ENCODE peak calls at places on chromosomes 7 and 10, in nine cellular contexts. G, X, C, A, F, Z, H, J and O are unnamed samples.

GRCh38 chr10:63588436-63589180 is 67.4 kb downstream of the REEP3 start:
- DNase-seq in H (no peak), F (no peak), J (no peak), C (no peak), X (peak), A (no peak), Z (no peak), G (no peak), O (no peak)

GRCh38 chr10:50552771-50553535 is 70.8 kb downstream of the SGMS1 start:
- DNase-seq in F (no peak), X (peak), A (no peak), Z (no peak), G (no peak), J (no peak), H (peak), C (no peak), O (no peak)

GRCh38 chr10:127044191-127044590 is 139.0 kb downstream of the DOCK1 start:
- DNase-seq in H (no peak), J (no peak), F (no peak), G (no peak), Z (no peak), C (no peak), A (no peak), X (no peak), O (no peak)

GRCh38 chr7:154910977-154911376 is 91.9 kb downstream of the PAXIP1 start:
- DNase-seq in C (no peak), A (no peak), G (no peak), X (no peak), J (no peak), H (no peak), F (peak), Z (no peak), O (no peak)

GRCh38 chr7:44748948-44749731 is 493 bp downstream of the ZMIZ2 start:
- DNase-seq in J (no peak), A (peak), F (no peak), Z (no peak), C (no peak), G (peak), X (no peak), H (peak), O (no peak)

GRCh38 chr7:140640727-140641531 is at the start of gene DENND2A:
- DNase-seq in Z (no peak), J (peak), X (peak), A (peak), F (peak), C (peak), H (peak), G (no peak), O (peak)

GRCh38 chr7:128886391-128887168 is 23.9 kb downstream of the ATP6V1F start:
- DNase-seq in G (no peak), C (no peak), F (peak), J (no peak), Z (no peak), X (no peak), H (no peak), A (no peak), O (no peak)

GRCh38 chr10:73889014-73889413 is 14.7 kb upstream of the CAMK2G start:
- DNase-seq in F (peak), H (no peak), X (peak), A (no peak), G (peak), C (peak), Z (no peak), J (peak), O (peak)

GRCh38 chr10:74071151-74071550 is 73.2 kb downstream of the VCL start:
- DNase-seq in C (no peak), H (peak), F (no peak), Z (no peak), A (no peak), J (no peak), X (peak), G (no peak), O (no peak)

GRCh38 chr10:52313350-52314006 is 603 bp upstream of the DKK1 start:
- DNase-seq in G (no peak), F (no peak), H (peak), J (no peak), A (no peak), X (peak), Z (no peak), C (no peak), O (no peak)

GRCh38 chr7:126574838-126575250 is 677.9 kb downstream of the GRM8 start:
- DNase-seq in H (peak), Z (no peak), A (no peak), F (no peak), X (no peak), J (no peak), G (no peak), C (no peak), O (no peak)

GRCh38 chr7:91311844-91312243 is 47.6 kb downstream of the FZD1 start:
- DNase-seq in J (no peak), F (no peak), G (no peak), C (no peak), A (no peak), H (no peak), X (no peak), Z (no peak), O (no peak)

GRCh38 chr10:86139066-86139657 is 227.4 kb downstream of the GRID1 start:
- DNase-seq in G (peak), H (peak), C (no peak), X (peak), Z (no peak), A (peak), J (no peak), F (no peak), O (no peak)

GRCh38 chr10:75779276-75779675 is 347.9 kb downstream of the LRMDA start:
- DNase-seq in A (no peak), X (no peak), J (no peak), H (no peak), F (no peak), C (no peak), Z (no peak), G (no peak), O (no peak)

GRCh38 chr10:22893776-22894175 is 34.1 kb upstream of the ARMC3 start:
- DNase-seq in X (no peak), H (no peak), F (no peak), A (no peak), C (no peak), J (no peak), Z (no peak), G (no peak), O (no peak)

GRCh38 chr10:71191459-71192113 is 20.8 kb upstream of the UNC5B start:
- DNase-seq in Z (no peak), H (peak), F (no peak), C (no peak), J (no peak), G (no peak), X (no peak), A (no peak), O (no peak)

GRCh38 chr10:68184546-68184945 is 47.4 kb downstream of the ATOH7 start:
- DNase-seq in F (no peak), A (no peak), G (no peak), X (peak), C (no peak), J (no peak), Z (no peak), H (peak), O (no peak)

GRCh38 chr10:78925800-78926319 is 142.9 kb upstream of the ZMIZ1 start:
- DNase-seq in F (no peak), H (no peak), G (no peak), C (no peak), Z (no peak), J (no peak), A (no peak), X (peak), O (no peak)

GRCh38 chr7:79868010-79868409 is 266.6 kb upstream of the GNAI1 start:
- DNase-seq in J (no peak), Z (no peak), G (no peak), X (no peak), H (no peak), C (no peak), A (no peak), F (no peak), O (no peak)

GRCh38 chr10:33566426-33566825 is 232.0 kb upstream of the NRP1 start:
- DNase-seq in G (no peak), H (peak), Z (no peak), J (no peak), C (no peak), F (no peak), X (no peak), A (no peak), O (no peak)

GRCh38 chr7:55457801-55458200 is 92.7 kb downstream of the LANCL2 start:
- DNase-seq in F (no peak), A (no peak), Z (no peak), H (no peak), C (no peak), G (no peak), X (peak), J (no peak), O (no peak)

GRCh38 chr10:35005868-35006267 is 84.3 kb downstream of the CUL2 start:
- DNase-seq in Z (no peak), G (no peak), C (no peak), J (no peak), X (peak), H (no peak), A (no peak), F (no peak), O (no peak)

GRCh38 chr10:129140861-129141260 is 326.2 kb upstream of the MGMT start:
- DNase-seq in Z (no peak), C (no peak), F (no peak), G (no peak), H (no peak), A (no peak), X (no peak), J (no peak), O (no peak)

GRCh38 chr7:18515067-18515466 is 19.5 kb downstream of the HDAC9 start:
- DNase-seq in A (no peak), C (no peak), Z (no peak), X (peak), G (no peak), H (no peak), J (no peak), F (no peak), O (no peak)

GRCh38 chr7:105013818-105014724 is at the start of gene KMT2E:
- DNase-seq in C (peak), Z (peak), X (peak), H (peak), G (peak), F (peak), J (peak), A (peak), O (peak)

GRCh38 chr10:122154733-122155366 is 116.2 kb upstream of the BTBD16 start:
- DNase-seq in A (no peak), X (peak), G (no peak), F (no peak), H (peak), J (no peak), Z (peak), C (peak), O (peak)

GRCh38 chr10:95297402-95297801 is 6.6 kb upstream of the PDLIM1 start:
- DNase-seq in X (peak), C (no peak), G (no peak), F (no peak), A (peak), H (no peak), Z (no peak), J (no peak), O (no peak)

GRCh38 chr10:97321032-97321806 is 2.1 kb downstream of the FRAT1 start:
- DNase-seq in X (no peak), H (peak), C (peak), G (peak), F (peak), A (no peak), J (peak), Z (no peak), O (peak)

GRCh38 chr7:142885311-142886230 is at the start of gene TRPV6:
- DNase-seq in J (no peak), A (no peak), F (peak), C (no peak), Z (no peak), G (no peak), H (peak), X (no peak), O (no peak)

GRCh38 chr10:99551158-99551557 is 18.4 kb downstream of the NKX2-3 start:
- DNase-seq in J (no peak), A (no peak), F (no peak), G (no peak), X (peak), H (no peak), Z (no peak), C (peak), O (no peak)

GRCh38 chr7:15555385-15555859 is 6.4 kb downstream of the AGMO start:
- DNase-seq in Z (no peak), A (no peak), F (no peak), X (peak), H (no peak), J (no peak), C (no peak), G (no peak), O (no peak)